ENCODE peak calls at places on chromosomes 16 and 17, in nine cellular contexts. I is activated naive CD8-positive, alpha-beta T cell treated with anti-CD3 and anti-CD28 coated beads for 36 hours; E is HTR-8/SVneo; A is amniotic stem cell; F is stimulated activated CD8-positive, alpha-beta memory T cell treated with anti-CD3 and anti-CD28 coated beads, Interleukin-4, amount 100 ng/mL, for 1 hour; P is H1; N is left colon; X is activated T-cell treated with anti-CD3 and anti-CD28 coated beads, Interleukin-2, amount 50 U/mL, for 72 hours; C is OCI-M1. U is an unnamed sample.

GRCh38 chr17:47776330-47777197 is 43.5 kb downstream of the TBX21 start:
- DNase-seq in C (peak), P (no peak), N (no peak), X (peak), A (no peak), E (peak), F (no peak), I (peak), U (peak)

GRCh38 chr17:14135906-14136590 is 66.7 kb downstream of the COX10 start:
- DNase-seq in I (no peak), X (no peak), C (no peak), E (no peak), P (no peak), A (no peak), N (no peak), F (no peak), U (no peak)

GRCh38 chr17:75764711-75765421 is at the start of gene GALK1:
- DNase-seq in E (peak), N (peak), X (peak), F (peak), A (peak), C (peak), I (peak), P (peak), U (peak)

GRCh38 chr17:70184770-70185169 is 15.4 kb downstream of the KCNJ2 start:
- DNase-seq in N (no peak), X (no peak), C (no peak), E (no peak), P (no peak), A (no peak), I (no peak), F (no peak), U (no peak)

GRCh38 chr17:81483085-81483861 is 29.3 kb downstream of the ACTG1 start:
- DNase-seq in F (no peak), A (no peak), E (no peak), P (peak), X (peak), C (no peak), N (peak), I (peak), U (no peak)

GRCh38 chr16:51134876-51135275 is 16.2 kb downstream of the SALL1 start:
- DNase-seq in I (no peak), A (no peak), X (no peak), E (no peak), N (no peak), P (peak), C (no peak), F (no peak), U (no peak)

GRCh38 chr17:69414408-69415274 is at the start of gene MAP2K6:
- DNase-seq in E (peak), N (peak), I (peak), P (peak), F (peak), C (peak), X (peak), A (no peak), U (no peak)

GRCh38 chr16:80585764-80586163 is 45.0 kb downstream of the DYNLRB2 start:
- DNase-seq in A (no peak), E (no peak), I (no peak), F (no peak), P (no peak), X (no peak), N (no peak), C (no peak), U (no peak)

GRCh38 chr16:20191566-20191965 is 117.9 kb upstream of the GPR139 start:
- DNase-seq in E (no peak), N (no peak), P (no peak), A (no peak), X (no peak), C (no peak), F (no peak), I (no peak), U (no peak)

GRCh38 chr16:78002915-78003538 is 19.3 kb upstream of the CLEC3A start:
- DNase-seq in X (peak), P (peak), C (peak), F (peak), A (no peak), N (peak), E (peak), I (peak), U (peak)

GRCh38 chr17:20172378-20172775 is 163.2 kb downstream of the SPECC1 start:
- DNase-seq in A (no peak), N (no peak), C (no peak), X (no peak), I (no peak), E (no peak), F (no peak), P (no peak), U (no peak)

GRCh38 chr16:4176794-4177438 is 60.7 kb upstream of the ADCY9 start:
- DNase-seq in F (no peak), E (peak), C (no peak), I (no peak), N (no peak), P (no peak), A (peak), X (peak), U (no peak)

GRCh38 chr16:10576390-10577304 is 3.8 kb downstream of the EMP2 start:
- DNase-seq in C (no peak), E (no peak), I (no peak), A (no peak), X (no peak), N (no peak), F (no peak), P (no peak), U (no peak)

GRCh38 chr17:68709995-68710780 is 109.0 kb upstream of the FAM20A start:
- DNase-seq in P (no peak), A (peak), I (no peak), E (no peak), X (no peak), C (no peak), N (no peak), F (no peak), U (no peak)

GRCh38 chr17:9890124-9890523 is 14.9 kb downstream of the RCVRN start:
- DNase-seq in E (peak), A (no peak), P (peak), I (peak), F (no peak), X (peak), C (peak), N (no peak), U (no peak)

GRCh38 chr17:79829457-79829856 is 9.8 kb downstream of the CBX4 start:
- DNase-seq in E (no peak), I (no peak), F (no peak), N (no peak), X (no peak), A (no peak), C (no peak), P (no peak), U (no peak)

GRCh38 chr17:82094931-82095776 is 2.9 kb downstream of the FASN start:
- DNase-seq in N (no peak), X (no peak), F (no peak), I (no peak), C (no peak), E (no peak), A (no peak), P (no peak), U (no peak)

GRCh38 chr17:49290690-49291326 is 60.2 kb upstream of the PHOSPHO1 start:
- DNase-seq in N (peak), I (peak), X (no peak), A (peak), F (no peak), C (peak), E (peak), P (no peak), U (no peak)

GRCh38 chr16:68041783-68042182 is 18.7 kb downstream of the DUS2 start:
- DNase-seq in X (no peak), N (no peak), I (no peak), A (no peak), C (no peak), P (no peak), E (no peak), F (no peak), U (no peak)

GRCh38 chr17:45127209-45127582 is 5.1 kb downstream of the PLCD3 start:
- DNase-seq in P (no peak), F (no peak), A (no peak), X (no peak), I (no peak), N (peak), E (no peak), C (no peak), U (no peak)

GRCh38 chr17:57433396-57433944 is 177.1 kb downstream of the MSI2 start:
- DNase-seq in E (no peak), N (no peak), C (no peak), P (no peak), A (no peak), I (no peak), X (no peak), F (no peak), U (no peak)

U was measured in NCI-H187.